ENCODE peak calls at places on chromosomes 16 and 17, in six cellular contexts. Q is pancreas, U is spleen, A is omental fat pad, N is MM.1S, M is uterus. C is an unnamed sample.

GRCh38 chr17:78341559-78342437 is 18.1 kb downstream of the SOCS3 start:
- DNase-seq in N (no peak), Q (peak), M (peak), U (peak), A (no peak), C (peak)

GRCh38 chr17:79452706-79453105 is 158.1 kb downstream of the RBFOX3 start:
- DNase-seq in Q (no peak), U (no peak), A (no peak), N (no peak), M (no peak), C (no peak)

GRCh38 chr16:27439273-27440018 is 37.5 kb downstream of the IL21R start:
- DNase-seq in M (peak), N (no peak), Q (no peak), U (peak), A (no peak), C (no peak)

GRCh38 chr17:13420294-13421277 is 181.1 kb downstream of the HS3ST3A1 start:
- DNase-seq in M (no peak), U (no peak), A (no peak), N (no peak), Q (no peak), C (no peak)

GRCh38 chr16:57574086-57574485 is 31.6 kb downstream of the ADGRG5 start:
- DNase-seq in A (no peak), Q (peak), N (no peak), U (peak), M (no peak), C (no peak)

GRCh38 chr17:30248786-30249185 is 13.3 kb upstream of the SLC6A4 start:
- DNase-seq in A (no peak), U (no peak), N (no peak), Q (no peak), M (no peak), C (no peak)

GRCh38 chr16:4086153-4086552 is 30.1 kb downstream of the ADCY9 start:
- DNase-seq in N (no peak), M (no peak), U (no peak), A (no peak), Q (no peak), C (no peak)

GRCh38 chr16:79656537-79657115 is 56.1 kb upstream of the MAF start:
- DNase-seq in U (no peak), N (no peak), M (no peak), Q (no peak), A (no peak), C (no peak)

GRCh38 chr16:82603784-82604411 is 22.9 kb upstream of the CDH13 start:
- DNase-seq in M (peak), U (no peak), Q (peak), A (no peak), N (no peak), C (no peak)

GRCh38 chr17:44170499-44171201 is at the start of gene ASB16:
- DNase-seq in A (no peak), M (no peak), U (no peak), Q (peak), N (peak), C (no peak)

GRCh38 chr17:48814504-48814903 is 2.5 kb downstream of the TTLL6 start:
- DNase-seq in A (no peak), M (peak), N (peak), Q (no peak), U (no peak), C (peak)

GRCh38 chr17:57213180-57213825 is 43.0 kb upstream of the MSI2 start:
- DNase-seq in N (no peak), U (no peak), A (no peak), Q (no peak), M (no peak), C (no peak)

GRCh38 chr17:57876023-57876865 is 26.4 kb upstream of the MRPS23 start:
- DNase-seq in N (peak), M (no peak), Q (no peak), U (no peak), A (no peak), C (no peak)

GRCh38 chr16:55662641-55663040 is 6.9 kb downstream of the SLC6A2 start:
- DNase-seq in A (no peak), M (no peak), Q (no peak), U (no peak), N (no peak), C (no peak)

DNA sequence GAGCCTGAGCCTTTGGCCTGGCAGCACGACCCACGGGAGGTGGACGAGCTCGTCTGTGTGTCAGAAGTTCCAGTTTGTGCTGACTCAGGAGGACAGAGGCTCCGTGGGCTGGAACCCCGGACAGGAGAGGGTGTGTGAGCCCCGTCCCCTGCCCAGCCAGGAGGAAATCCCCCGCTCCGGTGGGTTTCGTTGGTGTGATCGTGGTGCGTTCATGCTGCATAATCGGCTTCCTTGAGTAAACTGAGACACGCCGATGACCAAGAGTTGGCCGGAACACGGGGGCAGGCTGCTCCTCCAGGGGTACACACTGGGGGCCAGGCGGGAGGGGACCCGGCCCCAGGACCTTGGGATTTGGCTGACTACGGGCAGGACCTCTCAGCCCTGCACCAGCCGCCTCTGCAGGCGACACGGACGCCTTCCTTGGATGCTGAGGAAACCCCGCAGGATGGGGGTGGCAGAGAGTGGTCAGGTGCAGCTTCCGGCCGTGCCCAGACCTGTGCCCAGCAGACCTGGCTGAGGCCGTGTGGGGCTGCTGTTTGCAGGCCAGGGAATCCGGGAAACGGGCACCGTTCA is 8.5 kb downstream of the METRNL start:
- DNase-seq in U (no peak), A (no peak), N (no peak), Q (no peak), M (no peak), C (no peak)
- TF ChIP-seq CTCF in U (no peak), A (no peak), N (no peak), Q (no peak), M (no peak), C (no peak)

GRCh38 chr17:15134363-15134762 is 130.8 kb downstream of the PMP22 start:
- DNase-seq in N (no peak), Q (no peak), A (no peak), M (no peak), U (no peak), C (no peak)
- TF ChIP-seq CTCF in N (no peak), Q (no peak), A (no peak), M (no peak), U (no peak), C (no peak)

GRCh38 chr16:19945934-19946333 is 61.3 kb upstream of the GPRC5B start:
- DNase-seq in Q (no peak), A (no peak), U (no peak), M (no peak), N (no peak), C (no peak)

GRCh38 chr16:19948186-19949104 is 63.8 kb upstream of the GPRC5B start:
- DNase-seq in N (no peak), U (no peak), M (no peak), A (no peak), Q (no peak), C (no peak)
- TF ChIP-seq CTCF in N (no peak), U (no peak), M (no peak), A (no peak), Q (no peak), C (no peak)

GRCh38 chr17:28426081-28426519 is 20.1 kb upstream of the SLC46A1 start:
- DNase-seq in M (no peak), N (no peak), Q (no peak), U (no peak), A (no peak), C (no peak)
- TF ChIP-seq CTCF in M (peak), N (peak), Q (peak), U (no peak), A (no peak), C (no peak)